ENCODE peak calls at places on chromosomes 2 and 18, in four cellular contexts. One of them, this sample, is unnamed.

GRCh38 chr2:15510552-15510951 is 50.6 kb downstream of the NBAS start:
- DNase-seq in kidney: no peak
- DNase-seq in CD4-positive, alpha-beta memory T cell: no peak
- DNase-seq in ovary: no peak
- DNase-seq in this sample: no peak

GRCh38 chr2:156310773-156311172 is 21.7 kb downstream of the NR4A2 start:
- DNase-seq in ovary: no peak
- DNase-seq in kidney: no peak
- DNase-seq in CD4-positive, alpha-beta memory T cell: no peak
- DNase-seq in this sample: no peak

GRCh38 chr2:136392897-136393296 is 274.9 kb upstream of the CXCR4 start:
- DNase-seq in ovary: no peak
- DNase-seq in CD4-positive, alpha-beta memory T cell: no peak
- DNase-seq in kidney: no peak
- DNase-seq in this sample: no peak

GRCh38 chr2:177551989-177552413 is 159.4 kb downstream of the AGPS start:
- DNase-seq in ovary: peak; percentile 34
- DNase-seq in CD4-positive, alpha-beta memory T cell: no peak
- DNase-seq in kidney: peak; percentile 81
- DNase-seq in this sample: no peak

GRCh38 chr2:11876889-11877288 is 130.5 kb downstream of the LPIN1 start:
- DNase-seq in CD4-positive, alpha-beta memory T cell: no peak
- DNase-seq in kidney: no peak
- DNase-seq in ovary: no peak
- DNase-seq in this sample: no peak

GRCh38 chr18:30806823-30807222 is 235.7 kb downstream of the DSC3 start:
- DNase-seq in CD4-positive, alpha-beta memory T cell: no peak
- DNase-seq in kidney: no peak
- DNase-seq in ovary: no peak
- DNase-seq in this sample: no peak

GRCh38 chr2:109415460-109416004 is 198.2 kb downstream of the SEPTIN10 start:
- DNase-seq in ovary: no peak
- DNase-seq in CD4-positive, alpha-beta memory T cell: no peak
- DNase-seq in kidney: no peak
- DNase-seq in this sample: no peak

GRCh38 chr2:101145406-101145805 is 5.8 kb downstream of the TBC1D8 start:
- DNase-seq in ovary: no peak
- DNase-seq in CD4-positive, alpha-beta memory T cell: no peak
- DNase-seq in kidney: no peak
- DNase-seq in this sample: no peak

GRCh38 chr2:79393806-79394484 is 118.9 kb upstream of the CTNNA2 start:
- DNase-seq in CD4-positive, alpha-beta memory T cell: no peak
- DNase-seq in kidney: peak; percentile 38
- DNase-seq in ovary: no peak
- DNase-seq in this sample: no peak

GRCh38 chr2:47069628-47070154 is 85.4 kb downstream of the STPG4 start:
- DNase-seq in CD4-positive, alpha-beta memory T cell: no peak
- DNase-seq in ovary: peak; percentile 47
- DNase-seq in kidney: peak; percentile 95
- DNase-seq in this sample: peak; percentile 92

GRCh38 chr2:132400169-132400900 is 16.3 kb upstream of the GPR39 start:
- DNase-seq in kidney: no peak
- DNase-seq in ovary: no peak
- DNase-seq in CD4-positive, alpha-beta memory T cell: no peak
- DNase-seq in this sample: no peak

GRCh38 chr2:16438571-16439294 is 226.9 kb downstream of the CYRIA start:
- DNase-seq in kidney: no peak
- DNase-seq in CD4-positive, alpha-beta memory T cell: no peak
- DNase-seq in ovary: no peak
- DNase-seq in this sample: no peak

GRCh38 chr2:91442246-91442905 is 2750.9 kb downstream of the RPIA start:
- DNase-seq in kidney: peak; percentile 78
- DNase-seq in ovary: no peak
- DNase-seq in CD4-positive, alpha-beta memory T cell: no peak
- DNase-seq in this sample: peak; percentile 85

GRCh38 chr2:54634012-54634411 is 89.5 kb upstream of the EML6 start:
- DNase-seq in kidney: no peak
- DNase-seq in CD4-positive, alpha-beta memory T cell: no peak
- DNase-seq in ovary: no peak
- DNase-seq in this sample: no peak

GRCh38 chr2:43210467-43211303 is 15.7 kb downstream of the ZFP36L2 start:
- DNase-seq in ovary: peak; percentile 87
- DNase-seq in kidney: peak; percentile 70
- DNase-seq in CD4-positive, alpha-beta memory T cell: no peak
- DNase-seq in this sample: peak; percentile 74

GRCh38 chr18:42264467-42264866 is 309.4 kb downstream of the PIK3C3 start:
- DNase-seq in ovary: no peak
- DNase-seq in kidney: no peak
- DNase-seq in CD4-positive, alpha-beta memory T cell: no peak
- DNase-seq in this sample: no peak

GRCh38 chr2:64173156-64174135 is 29.2 kb upstream of the PELI1 start:
- DNase-seq in kidney: no peak
- DNase-seq in ovary: no peak
- DNase-seq in CD4-positive, alpha-beta memory T cell: no peak
- DNase-seq in this sample: no peak

GRCh38 chr2:147331790-147332419 is 512.9 kb upstream of the ACVR2A start:
- DNase-seq in ovary: no peak
- DNase-seq in kidney: no peak
- DNase-seq in CD4-positive, alpha-beta memory T cell: peak; percentile 53
- DNase-seq in this sample: no peak

GRCh38 chr18:23723121-23723520 is 33.9 kb downstream of the LAMA3 start:
- DNase-seq in CD4-positive, alpha-beta memory T cell: no peak
- DNase-seq in ovary: no peak
- DNase-seq in kidney: no peak
- DNase-seq in this sample: no peak

GRCh38 chr2:75241696-75242095 is 42.4 kb upstream of the TACR1 start:
- DNase-seq in CD4-positive, alpha-beta memory T cell: no peak
- DNase-seq in ovary: no peak
- DNase-seq in kidney: no peak
- DNase-seq in this sample: no peak

GRCh38 chr2:205689837-205690236 is 7.5 kb downstream of the NRP2 start:
- DNase-seq in CD4-positive, alpha-beta memory T cell: no peak
- DNase-seq in kidney: no peak
- DNase-seq in ovary: no peak
- DNase-seq in this sample: no peak
- H3K27ac ChIP-seq in CD4-positive, alpha-beta memory T cell: no peak overlapping the region
- H3K27ac ChIP-seq in kidney: no peak overlapping the region
- H3K27ac ChIP-seq in ovary: no peak overlapping the region
- H3K27ac ChIP-seq in this sample: no peak overlapping the region

DNA sequence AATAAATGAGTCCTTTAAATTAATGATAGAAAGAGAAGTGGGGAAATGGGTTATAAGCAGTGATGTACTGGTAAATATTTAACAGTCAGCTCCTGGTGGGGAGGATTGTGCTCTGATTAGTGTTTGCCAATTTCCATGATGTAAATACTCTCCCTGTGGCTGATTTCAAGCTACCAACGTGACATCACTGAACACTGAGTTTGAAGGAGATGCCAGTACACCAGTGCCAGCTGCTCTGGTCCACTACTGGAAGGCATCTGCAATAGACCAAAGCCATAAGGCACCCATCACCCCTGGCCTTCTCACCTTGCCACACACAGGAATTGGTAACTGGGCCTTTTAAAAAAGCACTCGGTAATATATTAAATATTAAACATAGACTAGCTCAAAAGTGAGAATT is 77.7 kb downstream of the TGOLN2 start:
- DNase-seq in CD4-positive, alpha-beta memory T cell: no peak
- DNase-seq in ovary: no peak
- DNase-seq in kidney: no peak
- DNase-seq in this sample: no peak
- H3K27ac ChIP-seq in CD4-positive, alpha-beta memory T cell: no peak overlapping the region
- H3K27ac ChIP-seq in ovary: no peak overlapping the region
- H3K27ac ChIP-seq in kidney: no peak overlapping the region
- H3K27ac ChIP-seq in this sample: peak overlapping the region; percentile 28

GRCh38 chr2:163441603-163442002 is 294.2 kb downstream of the FIGN start:
- DNase-seq in CD4-positive, alpha-beta memory T cell: no peak
- DNase-seq in kidney: no peak
- DNase-seq in ovary: no peak
- DNase-seq in this sample: no peak
- H3K27ac ChIP-seq in CD4-positive, alpha-beta memory T cell: no peak overlapping the region
- H3K27ac ChIP-seq in kidney: no peak overlapping the region
- H3K27ac ChIP-seq in ovary: no peak overlapping the region
- H3K27ac ChIP-seq in this sample: no peak overlapping the region

GRCh38 chr2:235639387-235639786 is 145.5 kb downstream of the AGAP1 start:
- DNase-seq in ovary: peak; percentile 83
- DNase-seq in kidney: no peak
- DNase-seq in CD4-positive, alpha-beta memory T cell: no peak
- DNase-seq in this sample: peak; percentile 85
- H3K27ac ChIP-seq in ovary: no peak overlapping the region
- H3K27ac ChIP-seq in kidney: no peak overlapping the region
- H3K27ac ChIP-seq in CD4-positive, alpha-beta memory T cell: no peak overlapping the region
- H3K27ac ChIP-seq in this sample: no peak overlapping the region

GRCh38 chr2:7020468-7020867 is 103.3 kb downstream of the RNF144A start:
- DNase-seq in ovary: no peak
- DNase-seq in CD4-positive, alpha-beta memory T cell: no peak
- DNase-seq in kidney: peak; percentile 49
- DNase-seq in this sample: no peak

GRCh38 chr2:7019191-7019590 is 102.0 kb downstream of the RNF144A start:
- DNase-seq in kidney: peak; percentile 68
- DNase-seq in CD4-positive, alpha-beta memory T cell: no peak
- DNase-seq in ovary: no peak
- DNase-seq in this sample: no peak

GRCh38 chr2:7018767-7019166 is 101.6 kb downstream of the RNF144A start:
- DNase-seq in CD4-positive, alpha-beta memory T cell: no peak
- DNase-seq in kidney: peak; percentile 67
- DNase-seq in ovary: no peak
- DNase-seq in this sample: no peak

GRCh38 chr2:7020939-7021470 is 103.8 kb downstream of the RNF144A start:
- DNase-seq in kidney: peak; percentile 57
- DNase-seq in ovary: no peak
- DNase-seq in CD4-positive, alpha-beta memory T cell: no peak
- DNase-seq in this sample: no peak

DNA sequence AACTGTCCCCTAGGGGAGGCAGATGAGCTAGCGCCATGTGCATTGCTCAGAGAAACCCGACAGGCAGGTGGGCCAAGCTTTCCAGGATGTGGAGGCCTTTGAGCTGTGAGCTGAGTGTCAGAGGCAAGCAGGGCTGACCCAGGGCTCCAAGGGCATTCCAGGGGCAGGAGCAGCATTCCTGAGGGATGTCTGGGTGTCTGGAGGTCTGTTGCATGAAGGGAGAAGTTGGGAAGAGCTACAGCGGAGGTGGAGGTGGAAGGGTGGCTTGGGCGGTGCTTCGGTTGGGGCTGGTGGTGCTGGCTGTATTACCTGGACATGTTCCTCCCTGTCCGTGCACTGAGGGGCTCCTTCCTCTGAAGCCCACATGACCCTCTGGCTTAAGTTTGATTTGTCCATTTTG is 102.8 kb downstream of the RNF144A start:
- DNase-seq in ovary: no peak
- DNase-seq in CD4-positive, alpha-beta memory T cell: no peak
- DNase-seq in kidney: peak; percentile 51
- DNase-seq in this sample: no peak
- H3K27ac ChIP-seq in ovary: no peak overlapping the region
- H3K27ac ChIP-seq in CD4-positive, alpha-beta memory T cell: no peak overlapping the region
- H3K27ac ChIP-seq in kidney: no peak overlapping the region
- H3K27ac ChIP-seq in this sample: no peak overlapping the region

DNA sequence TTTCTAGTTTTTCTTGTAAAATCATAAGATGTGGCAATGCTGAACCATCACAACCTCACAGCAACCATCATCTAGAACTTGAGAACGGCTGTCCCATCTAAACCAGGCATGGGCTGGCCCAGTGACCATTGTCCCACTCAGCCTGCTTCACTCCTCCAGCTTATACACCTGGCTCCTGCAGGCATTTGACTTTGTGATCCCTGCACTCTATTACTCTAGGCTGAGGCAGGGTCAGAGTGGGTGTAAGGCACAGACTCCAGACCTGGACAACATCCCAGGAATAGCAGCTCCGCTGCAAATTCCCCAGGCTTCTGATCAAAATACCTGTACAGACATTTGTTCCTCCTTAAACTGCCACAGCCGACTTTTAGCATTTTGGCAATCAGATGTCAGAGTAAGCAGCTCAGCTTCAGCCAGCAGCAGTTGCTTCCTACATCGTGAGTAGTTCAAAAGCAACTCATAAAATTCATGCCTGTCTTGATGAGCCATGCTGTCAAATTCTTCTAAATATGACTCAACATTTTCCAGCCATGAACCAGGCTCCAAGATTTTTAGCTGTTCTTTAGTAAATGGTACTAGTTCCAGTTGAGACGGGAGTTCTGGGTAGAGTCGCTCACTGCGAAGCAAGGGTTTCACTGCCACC is 12.9 kb downstream of the EPG5 start:
- DNase-seq in kidney: no peak
- DNase-seq in ovary: no peak
- DNase-seq in CD4-positive, alpha-beta memory T cell: no peak
- DNase-seq in this sample: no peak
- H3K27ac ChIP-seq in kidney: no peak overlapping the region
- H3K27ac ChIP-seq in ovary: no peak overlapping the region
- H3K27ac ChIP-seq in CD4-positive, alpha-beta memory T cell: no peak overlapping the region
- H3K27ac ChIP-seq in this sample: no peak overlapping the region